ENCODE peak calls at places on chromosome 7, in nine cellular contexts. T is cardiac muscle cell; N is SJSA1; G is heart left ventricle; O is esophagus squamous epithelium; F is naive thymus-derived CD4-positive, alpha-beta T cell; M is sigmoid colon; E is body of pancreas; Y is mammary epithelial cell. J is an unnamed sample. For H3K9me3 and H3K4me1, the result is how much of the 10 kb centered on the place peaks cover.

GRCh38 chr7:122515404-122515803 is 183.5 kb downstream of the RNF133 start:
- DNase-seq in T (no peak), N (no peak), G (no peak), O (no peak), F (no peak), M (no peak), E (peak), Y (no peak), J (no peak)

GRCh38 chr7:24755541-24756416 is 1.5 kb downstream of the GSDME start:
- DNase-seq in T (no peak), N (no peak), G (no peak), O (no peak), F (peak), M (no peak), E (no peak), Y (peak), J (peak)

GRCh38 chr7:28758186-28758585 is 199.9 kb downstream of the TRIL start:
- DNase-seq in T (no peak), N (no peak), G (no peak), O (no peak), F (no peak), M (no peak), E (no peak), Y (no peak), J (no peak)

GRCh38 chr7:105808703-105809590 is 67.5 kb downstream of the ATXN7L1 start:
- DNase-seq in T (peak), N (peak), G (no peak), O (no peak), F (peak), M (no peak), E (no peak), Y (peak), J (no peak)

GRCh38 chr7:14978687-14979086 is 76.1 kb upstream of the DGKB start:
- DNase-seq in T (no peak), N (no peak), G (no peak), O (no peak), F (no peak), M (no peak), E (no peak), Y (no peak), J (no peak)

GRCh38 chr7:129947001-129947400 is 5.8 kb downstream of the UBE2H start:
- DNase-seq in T (no peak), N (no peak), G (no peak), O (no peak), F (no peak), M (no peak), E (no peak), Y (no peak), J (no peak)

GRCh38 chr7:21023841-21024502 is 237.3 kb upstream of the SP8 start:
- DNase-seq in T (no peak), N (no peak), G (no peak), O (no peak), F (no peak), M (no peak), E (no peak), Y (no peak), J (no peak)

GRCh38 chr7:126022452-126022851 is 1092.8 kb upstream of the POT1 start:
- DNase-seq in T (no peak), N (no peak), G (no peak), O (no peak), F (no peak), M (no peak), E (no peak), Y (no peak), J (no peak)

GRCh38 chr7:46468753-46469356 is 547.8 kb upstream of the IGFBP3 start:
- DNase-seq in T (peak), N (no peak), G (no peak), O (no peak), F (no peak), M (no peak), E (no peak), Y (peak), J (peak)
- H3K9me3 ChIP-seq in T (under half), N (under half), G (under half), O (under half), F (under half), M (under half), E (under half), Y (under half), J (under half)

GRCh38 chr7:43141091-43141490 is 28.6 kb downstream of the HECW1 start:
- DNase-seq in T (no peak), N (no peak), G (no peak), O (no peak), F (no peak), M (no peak), E (no peak), Y (peak), J (no peak)

GRCh38 chr7:43142703-43143102 is 30.3 kb downstream of the HECW1 start:
- DNase-seq in T (no peak), N (no peak), G (no peak), O (no peak), F (no peak), M (no peak), E (no peak), Y (no peak), J (no peak)

GRCh38 chr7:43138710-43139601 is 26.5 kb downstream of the HECW1 start:
- DNase-seq in T (peak), N (peak), G (no peak), O (no peak), F (no peak), M (no peak), E (no peak), Y (no peak), J (no peak)

GRCh38 chr7:43137811-43138210 is 25.4 kb downstream of the HECW1 start:
- DNase-seq in T (no peak), N (no peak), G (no peak), O (no peak), F (no peak), M (no peak), E (no peak), Y (no peak), J (no peak)

GRCh38 chr7:43140186-43140585 is 27.7 kb downstream of the HECW1 start:
- DNase-seq in T (no peak), N (no peak), G (no peak), O (no peak), F (no peak), M (no peak), E (no peak), Y (no peak), J (no peak)
- H3K4me1 ChIP-seq in T (under half), N (under half), G (under half), O (under half), F (under half), M (under half), E (under half), Y (under half), J (under half)

GRCh38 chr7:89780291-89780690 is 374.0 kb upstream of the STEAP1 start:
- DNase-seq in T (no peak), N (no peak), G (no peak), O (no peak), F (no peak), M (no peak), E (no peak), Y (no peak), J (no peak)
- H3K4me3 ChIP-seq in T (no peak), N (no peak), G (no peak), O (no peak), F (no peak), M (no peak), E (no peak), Y (no peak), J (no peak)

DNA sequence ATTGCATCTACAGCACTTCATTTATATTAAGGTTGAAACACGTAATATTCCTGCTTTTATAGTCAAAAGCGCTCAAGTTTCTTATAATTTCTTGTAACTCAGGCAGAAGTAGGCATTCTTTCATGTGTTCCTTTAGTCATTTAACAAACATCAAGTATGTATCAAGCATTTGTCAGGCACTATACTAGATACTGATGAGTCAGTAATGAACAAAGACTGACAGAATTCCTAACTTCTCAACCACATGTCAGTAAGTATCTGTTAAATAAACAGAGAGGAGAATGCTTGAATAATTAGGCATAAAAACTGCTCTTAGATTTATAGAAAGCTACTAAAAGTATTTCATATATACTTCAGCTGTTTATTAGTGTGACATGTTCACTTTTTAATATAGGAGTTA is 9.9 kb downstream of the CRPPA start:
- DNase-seq in T (no peak), N (no peak), G (no peak), O (no peak), F (no peak), M (no peak), E (no peak), Y (peak), J (no peak)
- H3K9me3 ChIP-seq in T (under half), N (under half), G (under half), O (under half), F (under half), M (under half), E (under half), Y (under half), J (under half)